ENCODE peak calls at places on chromosome 1, in eight cellular contexts. P is left lung, B is uterus, H is heart left ventricle, N is mammary epithelial cell, T is esophagus squamous epithelium, C is gastrocnemius medialis, Q is PC-9. K is an unnamed sample. For H3K27me3, the result is how much of the 10 kb centered on the place peaks cover.

GRCh38 chr1:7554343-7555270 is 216.5 kb upstream of the VAMP3 start:
- DNase-seq in B (no peak), P (no peak), T (no peak), N (no peak), C (no peak), Q (no peak), H (peak), K (no peak)

GRCh38 chr1:208885046-208885445 is 640.9 kb upstream of the PLXNA2 start:
- DNase-seq in T (no peak), P (no peak), C (no peak), N (no peak), H (no peak), B (no peak), Q (no peak), K (no peak)

GRCh38 chr1:110696818-110697217 is 22.1 kb upstream of the KCNA3 start:
- DNase-seq in T (no peak), C (no peak), B (no peak), P (no peak), Q (no peak), H (no peak), N (no peak), K (no peak)

GRCh38 chr1:175839678-175840669 is 96.6 kb upstream of the TNR start:
- DNase-seq in C (no peak), P (no peak), N (peak), H (no peak), T (no peak), B (no peak), Q (peak), K (no peak)

GRCh38 chr1:115052454-115053083 is 22.9 kb downstream of the TSHB start:
- DNase-seq in P (no peak), B (peak), N (peak), Q (peak), C (peak), T (no peak), H (no peak), K (peak)

GRCh38 chr1:54553781-54554313 is 5.8 kb downstream of the ACOT11 start:
- DNase-seq in H (no peak), N (no peak), T (no peak), P (no peak), B (no peak), Q (no peak), C (no peak), K (no peak)

GRCh38 chr1:91883470-91883869 is 2.5 kb downstream of the TGFBR3 start:
- DNase-seq in Q (peak), H (no peak), P (no peak), N (no peak), C (no peak), B (no peak), T (no peak), K (no peak)

GRCh38 chr1:42777860-42778259 is 6.9 kb upstream of the TMEM269 start:
- DNase-seq in H (no peak), C (no peak), Q (no peak), N (no peak), T (no peak), B (no peak), P (no peak), K (peak)

GRCh38 chr1:53431725-53432306 is 27.4 kb upstream of the DMRTB1 start:
- DNase-seq in C (no peak), Q (no peak), H (no peak), B (no peak), T (no peak), P (no peak), N (no peak), K (no peak)

GRCh38 chr1:167230437-167230836 is 9.8 kb downstream of the POU2F1 start:
- DNase-seq in Q (no peak), P (no peak), N (no peak), T (no peak), H (no peak), C (no peak), B (no peak), K (no peak)

GRCh38 chr1:161166669-161167548 is 683 bp downstream of the PPOX start:
- DNase-seq in P (peak), B (no peak), N (no peak), T (no peak), C (no peak), H (no peak), Q (no peak), K (no peak)

GRCh38 chr1:241706967-241707366 is 54.9 kb downstream of the WDR64 start:
- DNase-seq in N (peak), C (no peak), P (no peak), T (no peak), Q (peak), B (no peak), H (no peak), K (peak)

GRCh38 chr1:110384581-110385321 is 6.1 kb downstream of the SLC16A4 start:
- DNase-seq in H (no peak), N (no peak), B (no peak), C (no peak), P (no peak), Q (no peak), T (no peak), K (no peak)

GRCh38 chr1:234953655-234954420 is 174.8 kb downstream of the TOMM20 start:
- DNase-seq in Q (no peak), N (no peak), C (no peak), P (no peak), H (no peak), T (no peak), B (no peak), K (no peak)

GRCh38 chr1:189939967-189940366 is 537.7 kb downstream of the BRINP3 start:
- DNase-seq in P (no peak), Q (no peak), H (no peak), T (no peak), B (no peak), N (peak), C (no peak), K (no peak)

GRCh38 chr1:117655220-117655577 is 49.4 kb downstream of the TENT5C start:
- DNase-seq in C (no peak), Q (peak), P (no peak), H (peak), N (no peak), T (no peak), B (no peak), K (no peak)

GRCh38 chr1:14894811-14895524 is 258.6 kb upstream of the TMEM51 start:
- DNase-seq in T (no peak), C (no peak), B (no peak), H (no peak), N (no peak), Q (peak), P (no peak), K (no peak)

GRCh38 chr1:44086722-44087474 is 31.7 kb upstream of the KLF17 start:
- DNase-seq in C (no peak), P (no peak), T (no peak), Q (no peak), N (no peak), B (no peak), H (no peak), K (no peak)

GRCh38 chr1:96962807-96963206 is 241.2 kb downstream of the PTBP2 start:
- DNase-seq in T (no peak), P (no peak), H (no peak), B (no peak), N (peak), Q (peak), C (no peak), K (no peak)

GRCh38 chr1:72371259-72372035 is 89.1 kb upstream of the NEGR1 start:
- DNase-seq in Q (no peak), H (no peak), N (peak), B (no peak), T (no peak), C (no peak), P (no peak), K (no peak)

GRCh38 chr1:225318706-225319575 is 108.9 kb downstream of the LBR start:
- DNase-seq in H (no peak), P (no peak), Q (peak), T (no peak), N (peak), B (no peak), C (no peak), K (no peak)

GRCh38 chr1:21064057-21064456 is 112.6 kb downstream of the EIF4G3 start:
- DNase-seq in B (no peak), H (no peak), C (no peak), T (no peak), P (no peak), Q (no peak), N (no peak), K (no peak)

GRCh38 chr1:41682845-41683630 is 198.6 kb upstream of the EDN2 start:
- DNase-seq in H (no peak), B (no peak), C (no peak), N (no peak), Q (no peak), T (no peak), P (no peak), K (no peak)

GRCh38 chr1:242605521-242605920 is 81.0 kb upstream of the PLD5 start:
- DNase-seq in H (no peak), B (no peak), T (no peak), Q (no peak), N (peak), C (no peak), P (no peak), K (no peak)

GRCh38 chr1:22343456-22344426 is 107.9 kb upstream of the ZBTB40 start:
- DNase-seq in T (no peak), P (no peak), N (no peak), H (no peak), B (no peak), C (no peak), Q (no peak), K (no peak)
- H3K27me3 ChIP-seq in T (under half), P (half or more), N (under half), H (half or more), B (under half), C (under half), Q (under half), K (half or more)

GRCh38 chr1:246151796-246152434 is 355.2 kb downstream of the SMYD3 start:
- DNase-seq in H (no peak), P (no peak), B (no peak), Q (no peak), C (no peak), N (no peak), T (no peak), K (no peak)
- TF ChIP-seq CTCF in H (no peak), P (no peak), B (no peak), Q (no peak), C (no peak), N (no peak), T (no peak), K (no peak)

GRCh38 chr1:31640179-31640578 is 4.5 kb downstream of the PEF1 start:
- DNase-seq in T (no peak), B (no peak), Q (no peak), P (no peak), H (no peak), C (no peak), N (no peak), K (no peak)

GRCh38 chr1:31640964-31641363 is 3.7 kb downstream of the PEF1 start:
- DNase-seq in P (no peak), N (no peak), Q (no peak), B (no peak), T (no peak), H (no peak), C (peak), K (no peak)

GRCh38 chr1:31639543-31639942 is 5.1 kb downstream of the PEF1 start:
- DNase-seq in T (no peak), H (no peak), C (peak), P (no peak), B (no peak), N (peak), Q (peak), K (no peak)

GRCh38 chr1:31642366-31642765 is 2.3 kb downstream of the PEF1 start:
- DNase-seq in Q (no peak), C (no peak), B (no peak), T (no peak), H (no peak), P (no peak), N (no peak), K (no peak)

DNA sequence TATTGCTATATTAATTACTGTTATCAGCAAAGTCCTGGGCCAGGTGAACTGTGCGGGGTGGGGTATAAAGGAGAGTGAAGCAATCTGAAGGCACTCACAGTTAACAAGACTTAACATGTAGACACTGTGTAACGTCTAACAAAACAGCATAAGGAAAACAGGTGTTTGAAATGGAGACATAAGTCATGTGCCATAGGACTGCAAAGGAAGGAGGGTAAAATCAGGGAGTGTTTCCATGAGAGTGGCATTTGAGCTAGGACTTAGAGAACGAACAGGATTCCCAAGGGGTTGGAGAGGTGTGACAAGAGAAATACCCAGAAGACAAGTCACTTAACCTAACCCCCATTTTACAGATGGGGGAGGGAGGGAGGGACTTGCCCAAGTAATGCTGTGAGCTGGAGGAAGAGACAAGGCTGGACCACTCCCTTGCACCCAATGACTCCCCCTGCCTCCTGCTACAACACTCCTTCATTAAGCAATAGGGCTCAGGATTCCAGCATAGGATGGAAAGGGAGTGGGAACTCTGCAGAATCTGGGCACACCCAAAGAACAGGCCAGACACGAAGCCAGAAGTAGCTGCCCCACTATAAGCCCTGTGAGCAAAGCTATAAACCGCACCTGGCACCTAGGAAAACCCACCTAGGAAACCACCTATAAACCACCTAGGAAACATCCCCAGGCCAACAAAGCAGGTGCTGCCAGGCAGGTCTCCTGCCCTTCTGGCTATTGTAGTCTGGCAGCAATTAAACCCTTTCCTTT is 6.6 kb downstream of the PEF1 start:
- DNase-seq in H (no peak), P (no peak), B (no peak), Q (no peak), C (peak), T (no peak), N (peak), K (no peak)
- H3K27me3 ChIP-seq in H (under half), P (under half), B (under half), Q (under half), C (under half), T (under half), N (under half), K (under half)

DNA sequence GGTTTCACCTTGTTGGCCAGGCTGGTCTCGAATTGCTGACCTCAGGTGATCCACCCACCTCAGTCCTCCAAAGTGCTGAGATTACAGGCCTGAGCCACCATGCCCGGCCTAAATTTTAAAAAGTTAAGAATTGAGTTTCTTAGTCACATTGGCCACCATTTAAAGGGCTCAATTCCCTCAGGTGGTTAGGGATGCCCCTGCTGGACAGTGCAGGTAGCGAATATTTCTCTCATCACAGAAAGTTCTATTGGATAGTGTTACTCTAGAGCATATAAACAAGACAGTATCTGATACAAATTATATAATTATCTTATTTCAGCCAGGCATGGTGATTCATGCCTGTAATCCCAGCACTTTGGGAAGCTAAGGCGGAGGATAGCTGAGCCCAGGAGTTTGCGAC is 320.2 kb downstream of the ZP4 start:
- DNase-seq in B (no peak), Q (no peak), H (no peak), T (no peak), C (no peak), N (no peak), P (no peak), K (no peak)
- TF ChIP-seq CTCF in B (no peak), Q (peak), H (peak), T (no peak), C (no peak), N (no peak), P (no peak), K (no peak)

GRCh38 chr1:210400043-210400840 is 71.5 kb downstream of the HHAT start:
- DNase-seq in H (peak), Q (peak), P (no peak), B (peak), N (peak), C (no peak), T (no peak), K (peak)
- H3K27me3 ChIP-seq in H (under half), Q (under half), P (under half), B (under half), N (under half), C (under half), T (under half), K (under half)

GRCh38 chr1:181083842-181084605 is 4.5 kb upstream of the IER5 start:
- DNase-seq in N (no peak), C (peak), P (no peak), B (peak), Q (peak), H (peak), T (no peak), K (peak)
- TF ChIP-seq CTCF in N (peak), C (peak), P (peak), B (peak), Q (peak), H (peak), T (peak), K (peak)

K was measured in CD4-positive, alpha-beta T cell.